ENCODE peak calls at places on chromosome 12, in four cellular contexts. K is choroid plexus epithelial cell, P is IMR-90, D is AG10803. W is an unnamed sample.

GRCh38 chr12:31715283-31715825 is 13.5 kb downstream of the AMN1 start:
- DNase-seq in K (peak; percentile 66), P (peak; percentile 33), D (no peak), W (no peak)

GRCh38 chr12:40104461-40105264 is 1.2 kb downstream of the SLC2A13 start:
- DNase-seq in K (peak; percentile 7), P (peak; percentile 2), D (no peak), W (no peak)

GRCh38 chr12:112314981-112315380 is 67.2 kb downstream of the HECTD4 start:
- DNase-seq in K (peak; percentile 63), P (peak; percentile 68), D (peak; percentile 49), W (no peak)

GRCh38 chr12:43893670-43894069 is 57.8 kb downstream of the TMEM117 start:
- DNase-seq in K (peak; percentile 41), P (peak; percentile 85), D (peak; percentile 15), W (no peak)

GRCh38 chr12:52172956-52173355 is 18.9 kb downstream of the KRT80 start:
- DNase-seq in K (no peak), P (no peak), D (no peak), W (no peak)

GRCh38 chr12:50764861-50765324 is 992 bp downstream of the ATF1 start:
- DNase-seq in K (peak; percentile 68), P (peak; percentile 35), D (peak; percentile 39), W (no peak)

GRCh38 chr12:4269279-4269991 is 4.1 kb upstream of the CCND2 start:
- DNase-seq in K (peak; percentile 48), P (peak; percentile 29), D (no peak), W (peak; percentile 86)

GRCh38 chr12:106258935-106259334 is 11.1 kb upstream of the CKAP4 start:
- DNase-seq in K (no peak), P (no peak), D (no peak), W (no peak)

GRCh38 chr12:6536894-6537579 is 2.7 kb downstream of the GAPDH start:
- DNase-seq in K (no peak), P (no peak), D (no peak), W (no peak)

GRCh38 chr12:102376251-102376747 is 104.1 kb downstream of the IGF1 start:
- DNase-seq in K (no peak), P (peak; percentile 48), D (peak; percentile 27), W (no peak)

GRCh38 chr12:84632556-84632955 is 280.0 kb downstream of the SLC6A15 start:
- DNase-seq in K (no peak), P (no peak), D (no peak), W (no peak)

GRCh38 chr12:108985750-108986149 is 35.1 kb downstream of the SVOP start:
- DNase-seq in K (no peak), P (no peak), D (no peak), W (no peak)

GRCh38 chr12:115070313-115070712 is 386.3 kb upstream of the TBX3 start:
- DNase-seq in K (no peak), P (peak; percentile 16), D (no peak), W (no peak)

GRCh38 chr12:19893514-19893913 is 454.2 kb downstream of the AEBP2 start:
- DNase-seq in K (peak; percentile 87), P (peak; percentile 54), D (peak; percentile 55), W (no peak)

GRCh38 chr12:29578070-29578469 is 80.6 kb upstream of the OVCH1 start:
- DNase-seq in K (peak; percentile 84), P (no peak), D (no peak), W (no peak)

GRCh38 chr12:119835068-119835467 is 42.1 kb downstream of the CIT start:
- DNase-seq in K (peak; percentile 36), P (peak; percentile 17), D (peak; percentile 31), W (no peak)
- TF ChIP-seq CTCF in K (peak; percentile 50), P (peak; percentile 16), D (peak; percentile 17), W (no peak)

DNA sequence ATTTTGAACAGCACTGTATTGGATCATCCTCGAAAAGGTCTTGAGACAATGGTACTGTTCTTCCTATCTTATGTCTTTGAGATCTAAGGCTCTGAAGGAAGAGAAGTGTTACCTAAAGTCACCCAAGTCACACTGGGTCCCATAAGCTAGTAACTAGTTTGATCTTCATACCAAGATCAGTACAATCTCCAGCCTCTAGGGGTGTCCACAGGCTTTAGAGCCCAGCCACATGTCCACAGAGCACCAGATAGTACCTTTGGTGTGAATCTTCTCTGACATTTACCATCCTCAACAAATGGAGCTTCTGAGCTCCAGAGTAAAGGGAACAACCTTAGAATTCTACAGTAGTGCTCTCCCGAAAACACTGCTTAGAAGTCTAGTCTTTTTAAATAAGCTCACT is 78.7 kb downstream of the KSR2 start:
- DNase-seq in K (no peak), P (no peak), D (no peak), W (no peak)
- TF ChIP-seq CTCF in K (no peak), P (no peak), D (no peak), W (no peak)

GRCh38 chr12:99649551-99649950 is 2.0 kb downstream of the GARIN6 start:
- DNase-seq in K (no peak), P (no peak), D (no peak), W (no peak)
- TF ChIP-seq CTCF in K (no peak), P (no peak), D (no peak), W (no peak)

GRCh38 chr12:71014180-71014785 is 93.7 kb upstream of the PTPRR start:
- DNase-seq in K (peak; percentile 89), P (peak; percentile 21), D (peak; percentile 57), W (no peak)
- TF ChIP-seq CTCF in K (peak; percentile 68), P (peak; percentile 40), D (peak; percentile 58), W (peak; percentile 54)

W was measured in endothelial cell.